ENCODE peak calls at places on chromosomes 6 and 20, in five cellular contexts. V is left ventricle myocardium inferior, N is lower lobe of right lung, R is fibroblast of mammary gland, U is endothelial cell of umbilical vein. I is an unnamed sample.

GRCh38 chr20:8118735-8119134 is 13.3 kb upstream of the PLCB1 start:
- DNase-seq in V (no peak), N (no peak), R (no peak), U (no peak), I (no peak)

GRCh38 chr6:53287336-53288225 is 61.2 kb downstream of the ELOVL5 start:
- DNase-seq in V (no peak), N (no peak), R (no peak), U (no peak), I (no peak)

GRCh38 chr6:148682990-148683389 is 63.8 kb upstream of the UST start:
- DNase-seq in V (no peak), N (no peak), R (no peak), U (no peak), I (no peak)

GRCh38 chr6:119240257-119241123 is 109.1 kb downstream of the MAN1A1 start:
- DNase-seq in V (no peak), N (no peak), R (no peak), U (no peak), I (no peak)

GRCh38 chr20:13105864-13106457 is 97.2 kb downstream of the SPTLC3 start:
- DNase-seq in V (no peak), N (no peak), R (peak; percentile 56), U (peak; percentile 34), I (no peak)

GRCh38 chr20:12597491-12597890 is 411.3 kb upstream of the SPTLC3 start:
- DNase-seq in V (no peak), N (no peak), R (no peak), U (no peak), I (no peak)

GRCh38 chr6:42073287-42073686 is 23.0 kb downstream of the TAF8 start:
- DNase-seq in V (no peak), N (no peak), R (no peak), U (no peak), I (no peak)

GRCh38 chr6:157724960-157725741 is 97.9 kb upstream of the SNX9 start:
- DNase-seq in V (peak; percentile 27), N (no peak), R (no peak), U (no peak), I (no peak)

GRCh38 chr6:42907336-42907735 is 8.5 kb upstream of the PTCRA start:
- DNase-seq in V (no peak), N (no peak), R (no peak), U (no peak), I (no peak)

GRCh38 chr6:33343953-33344611 is 26.5 kb upstream of the ZBTB22 start:
- DNase-seq in V (no peak), N (no peak), R (no peak), U (no peak), I (peak; percentile 31)

GRCh38 chr6:146598785-146599405 is at the start of gene ADGB:
- DNase-seq in V (peak; percentile 64), N (peak; percentile 82), R (peak; percentile 42), U (peak; percentile 46), I (no peak)

GRCh38 chr6:35954335-35954734 is 33.4 kb upstream of the SRPK1 start:
- DNase-seq in V (no peak), N (no peak), R (no peak), U (no peak), I (no peak)

GRCh38 chr6:35943390-35943789 is 22.5 kb upstream of the SRPK1 start:
- DNase-seq in V (no peak), N (no peak), R (no peak), U (no peak), I (no peak)

GRCh38 chr6:35945650-35946025 is 24.7 kb upstream of the SRPK1 start:
- DNase-seq in V (no peak), N (no peak), R (peak; percentile 33), U (no peak), I (no peak)

DNA sequence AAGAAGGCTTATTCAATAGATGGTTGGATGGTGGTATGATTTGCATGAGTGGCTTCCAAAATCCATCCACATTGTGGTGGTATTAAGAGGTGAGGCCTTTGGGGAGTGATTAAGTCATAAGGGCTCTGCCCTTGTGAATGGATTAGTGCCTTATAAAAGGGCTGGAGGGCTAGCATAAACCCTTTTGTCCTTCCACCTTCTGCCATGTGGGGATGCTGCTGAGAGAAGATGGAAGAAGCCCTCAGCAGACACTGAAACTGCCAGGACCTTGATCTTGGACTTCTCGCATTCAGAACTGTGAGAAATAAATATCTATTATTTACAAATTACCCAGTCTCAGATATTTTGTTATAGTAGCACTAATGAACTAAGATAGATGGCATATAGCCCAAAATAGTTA is 27.8 kb upstream of the SRPK1 start:
- DNase-seq in V (no peak), N (no peak), R (peak; percentile 41), U (peak; percentile 46), I (no peak)
- TF ChIP-seq CTCF in V (no peak), N (no peak), R (peak; percentile 49), U (no peak), I (no peak)

GRCh38 chr6:87040729-87041128 is 54.2 kb downstream of the CGA start:
- DNase-seq in V (no peak), N (no peak), R (no peak), U (no peak), I (no peak)
- TF ChIP-seq CTCF in V (no peak), N (no peak), R (no peak), U (no peak), I (no peak)

GRCh38 chr6:150312395-150312794 is 56.4 kb upstream of the IYD start:
- DNase-seq in V (no peak), N (no peak), R (no peak), U (no peak), I (no peak)
- TF ChIP-seq CTCF in V (no peak), N (no peak), R (no peak), U (no peak), I (no peak)

GRCh38 chr20:49821850-49822249 is 9.2 kb downstream of the SLC9A8 start:
- DNase-seq in V (no peak), N (no peak), R (peak; percentile 53), U (peak; percentile 5), I (no peak)
- TF ChIP-seq CTCF in V (peak; percentile 57), N (no peak), R (peak; percentile 34), U (no peak), I (no peak)

DNA sequence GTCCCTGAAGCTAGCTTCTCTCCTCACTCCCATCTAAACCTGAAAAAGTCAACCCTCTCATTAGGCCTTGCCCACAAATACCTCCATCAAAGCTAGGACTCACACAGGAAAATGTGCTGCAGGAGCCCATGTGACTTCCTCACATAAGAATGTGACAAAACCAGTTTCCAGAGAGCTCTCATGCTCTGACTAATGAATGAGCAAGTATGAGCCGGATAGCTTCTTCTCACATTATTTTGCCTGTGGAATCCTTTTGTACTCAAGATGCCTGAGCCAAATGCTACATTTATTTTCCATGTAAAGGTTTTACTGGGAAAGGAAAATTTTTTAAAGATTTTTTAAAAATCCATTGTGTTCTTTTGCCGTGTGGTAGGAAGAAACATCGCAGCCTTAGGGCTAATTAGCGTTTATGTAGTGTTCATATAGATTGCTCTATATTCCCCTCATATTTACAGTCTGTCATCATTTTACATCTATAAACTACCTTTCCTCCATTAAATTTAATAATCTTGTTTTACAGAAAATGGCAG is 68.6 kb upstream of the CCN6 start:
- DNase-seq in V (no peak), N (no peak), R (peak; percentile 94), U (peak; percentile 58), I (no peak)
- TF ChIP-seq CTCF in V (no peak), N (no peak), R (no peak), U (no peak), I (no peak)

DNA sequence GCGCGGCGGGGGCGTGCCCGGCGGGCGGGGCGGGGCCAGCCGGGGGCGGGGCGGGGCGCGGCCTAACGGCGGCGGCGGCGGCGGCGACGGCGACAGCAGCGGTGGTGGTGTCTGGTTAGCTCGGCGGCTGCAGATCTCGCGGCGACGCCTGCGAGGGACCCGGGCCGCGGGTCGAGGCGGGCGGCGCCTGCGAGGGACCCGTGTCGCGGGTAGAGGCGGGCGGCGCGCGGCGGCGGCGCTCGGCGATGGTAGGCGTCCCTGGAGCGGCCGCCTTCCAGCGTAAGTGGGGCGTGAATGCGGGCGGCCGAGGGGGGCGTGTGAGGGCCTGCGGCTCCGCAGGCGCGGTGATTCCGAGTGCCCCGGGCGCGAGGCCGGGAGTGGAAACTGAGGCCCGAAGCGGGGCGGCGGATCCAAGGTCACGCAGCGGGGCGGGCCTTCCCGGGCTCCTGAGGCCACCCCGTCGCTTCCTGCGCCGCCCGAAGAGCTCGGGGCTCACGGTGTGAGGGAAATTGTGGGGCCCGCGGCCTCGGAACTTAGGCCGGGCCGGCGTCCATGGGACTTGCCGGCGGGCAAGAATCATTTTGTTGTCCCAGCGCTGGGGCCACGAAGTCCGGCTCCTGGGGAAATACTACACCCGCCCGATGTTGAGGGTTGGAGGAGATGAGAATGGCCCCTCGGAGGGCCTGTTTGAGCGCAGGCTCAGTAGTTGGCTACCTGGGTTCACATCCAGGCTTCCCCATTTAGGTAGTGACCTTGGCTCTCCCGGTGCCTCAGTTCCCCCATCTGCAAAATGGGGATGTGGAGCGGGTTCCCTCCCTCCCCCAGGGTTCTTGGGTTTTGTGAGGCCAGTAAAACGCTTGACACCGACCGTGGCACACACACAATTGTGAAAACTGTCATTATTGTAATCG is at the start of gene CBFA2T2:
- DNase-seq in V (peak; percentile 68), N (peak; percentile 83), R (peak; percentile 44), U (peak; percentile 74), I (no peak)
- TF ChIP-seq CTCF in V (no peak), N (peak; percentile 19), R (no peak), U (no peak), I (no peak)

GRCh38 chr6:49565855-49566254 is 15.4 kb downstream of the C6orf141 start:
- DNase-seq in V (no peak), N (no peak), R (no peak), U (peak; percentile 97), I (no peak)

GRCh38 chr6:49565261-49565660 is 14.8 kb downstream of the C6orf141 start:
- DNase-seq in V (no peak), N (no peak), R (peak; percentile 31), U (peak; percentile 47), I (no peak)

DNA sequence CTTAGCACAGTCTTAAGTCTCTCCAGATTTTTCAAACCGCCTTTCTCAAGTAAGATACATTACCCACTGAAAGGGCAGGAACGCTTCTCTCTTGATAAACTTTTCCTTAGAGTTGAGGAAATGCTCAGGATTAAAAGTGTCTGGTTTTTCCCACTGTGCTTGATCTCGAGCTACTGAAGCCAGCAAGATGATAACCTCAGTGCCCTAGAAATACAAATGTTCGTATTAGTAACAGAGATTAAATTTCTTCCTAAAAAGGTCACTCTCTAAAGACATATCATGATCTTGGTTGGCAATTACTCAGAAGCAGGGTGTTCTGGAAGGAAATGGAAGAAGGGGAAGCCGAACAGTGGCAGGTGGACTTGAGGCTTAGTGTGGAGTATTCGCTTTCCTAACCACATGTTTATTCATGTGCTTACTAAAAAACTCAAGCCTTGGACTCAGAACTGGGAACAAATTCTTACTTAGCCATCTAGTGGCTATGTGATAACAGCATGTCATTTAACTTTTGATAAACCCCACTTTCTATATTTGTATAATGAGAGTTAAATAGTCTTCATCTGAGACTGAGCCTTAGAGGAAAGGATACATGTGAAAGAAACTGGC is 20.1 kb downstream of the C6orf141 start:
- DNase-seq in V (no peak), N (no peak), R (peak; percentile 50), U (peak; percentile 67), I (no peak)
- TF ChIP-seq CTCF in V (no peak), N (no peak), R (peak; percentile 34), U (peak; percentile 20), I (no peak)

I was measured in natural killer cell.